ENCODE peak calls at places on chromosomes 2 and 18, in six cellular contexts. J is spleen, S is foreskin fibroblast, C is kidney epithelial cell, Y is mesothelial cell of epicardium, M is AG04449. G is an unnamed sample.

GRCh38 chr2:152189622-152190495 is 14.3 kb upstream of the STAM2 start:
- DNase-seq in S (peak), M (no peak), Y (no peak), C (no peak), J (no peak), G (peak)

GRCh38 chr2:212001280-212001679 is 537.3 kb downstream of the ERBB4 start:
- DNase-seq in C (no peak), S (no peak), J (no peak), M (no peak), Y (no peak), G (no peak)

GRCh38 chr2:55168221-55169154 is 63.6 kb downstream of the CLHC1 start:
- DNase-seq in M (no peak), Y (no peak), S (peak), C (no peak), J (no peak), G (peak)

GRCh38 chr2:26709323-26710110 is 17.0 kb downstream of the KCNK3 start:
- DNase-seq in M (no peak), Y (peak), S (no peak), J (no peak), C (no peak), G (no peak)

GRCh38 chr18:79411614-79412526 is 16.1 kb downstream of the NFATC1 start:
- DNase-seq in Y (no peak), C (no peak), M (no peak), S (no peak), J (peak), G (no peak)

GRCh38 chr2:235029054-235029453 is 77.2 kb downstream of the SH3BP4 start:
- DNase-seq in J (no peak), S (no peak), Y (no peak), C (no peak), M (no peak), G (no peak)

GRCh38 chr2:101759162-101759561 is 61.7 kb downstream of the MAP4K4 start:
- DNase-seq in M (peak), Y (no peak), J (no peak), S (peak), C (peak), G (peak)

GRCh38 chr18:28890796-28891195 is 713.9 kb upstream of the CDH2 start:
- DNase-seq in Y (no peak), J (no peak), M (no peak), S (no peak), C (no peak), G (no peak)

GRCh38 chr2:133841905-133842304 is 273.6 kb upstream of the NCKAP5 start:
- DNase-seq in M (peak), J (no peak), Y (no peak), C (peak), S (peak), G (peak)

GRCh38 chr2:70995227-70995729 is 605 bp upstream of the TEX261 start:
- DNase-seq in S (peak), Y (peak), C (no peak), J (peak), M (no peak), G (peak)

GRCh38 chr2:174078275-174078674 is 113.1 kb upstream of the SP3 start:
- DNase-seq in S (no peak), J (no peak), M (no peak), Y (no peak), C (no peak), G (peak)
- TF ChIP-seq CTCF in S (peak), J (no peak), M (peak), Y (peak), C (peak), G (peak)

DNA sequence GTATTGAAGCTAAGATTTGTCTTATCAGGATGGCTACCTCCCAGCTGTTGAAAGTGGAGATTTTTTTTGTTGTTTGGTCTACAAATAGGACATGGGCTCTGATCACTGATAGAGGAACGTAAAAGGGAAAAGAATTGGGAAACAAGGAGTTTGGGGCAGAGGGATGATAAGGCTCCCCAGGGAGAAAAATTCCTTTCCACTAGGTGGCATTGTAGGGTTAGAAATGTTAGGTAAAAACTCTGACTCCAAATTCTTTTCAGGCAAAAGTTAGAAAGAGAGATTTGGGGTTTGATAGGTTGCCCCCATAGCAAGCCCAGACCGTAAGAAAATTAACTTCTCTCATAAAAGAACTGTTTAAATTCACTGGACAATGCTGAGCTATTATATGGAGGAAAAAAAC is 19.8 kb downstream of the CMPK2 start:
- DNase-seq in J (no peak), S (no peak), Y (no peak), C (no peak), M (no peak), G (peak)
- TF ChIP-seq CTCF in J (no peak), S (no peak), Y (no peak), C (peak), M (no peak), G (no peak)

DNA sequence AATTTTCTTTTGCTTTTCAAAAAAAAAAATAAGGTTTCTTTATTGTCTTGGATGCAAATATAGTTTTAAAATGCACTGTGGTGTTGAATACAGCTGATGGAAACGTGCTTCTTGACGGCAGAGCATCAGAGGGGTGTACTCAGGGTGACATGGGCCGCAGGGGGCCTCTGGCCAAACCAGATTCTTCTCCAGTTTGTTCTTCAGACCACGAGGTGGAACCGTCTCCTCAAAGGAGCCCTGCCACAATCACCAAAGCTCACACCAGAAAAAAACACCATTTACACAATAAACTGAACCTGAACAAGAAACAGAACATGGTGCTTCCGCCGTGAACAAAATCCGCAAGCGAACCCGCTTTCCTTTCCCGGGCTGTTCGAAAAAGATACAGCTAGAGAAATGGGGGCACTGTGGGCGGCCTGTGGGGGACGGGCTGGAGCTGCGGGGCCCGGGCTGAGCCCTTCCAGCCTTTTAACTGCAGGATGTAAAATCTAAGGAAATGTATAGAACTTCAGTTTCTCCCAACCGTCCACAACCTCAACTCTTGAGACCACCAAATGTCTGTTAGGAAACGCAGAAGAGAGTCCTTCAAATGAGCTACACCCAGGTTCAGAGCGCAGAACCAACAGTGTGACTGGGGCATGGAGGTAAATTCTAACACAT is 34.5 kb downstream of the PSMG2 start:
- DNase-seq in S (no peak), C (no peak), Y (no peak), J (no peak), M (no peak), G (no peak)
- TF ChIP-seq CTCF in S (no peak), C (no peak), Y (no peak), J (no peak), M (no peak), G (no peak)

GRCh38 chr18:27803957-27804356 is 373.0 kb downstream of the CDH2 start:
- DNase-seq in Y (no peak), J (no peak), S (no peak), M (no peak), C (no peak), G (no peak)
- TF ChIP-seq CTCF in Y (no peak), J (no peak), S (no peak), M (no peak), C (no peak), G (no peak)

GRCh38 chr18:48952287-48953095 is 1.7 kb upstream of the SMAD7 start:
- DNase-seq in Y (peak), M (no peak), J (peak), C (no peak), S (peak), G (peak)
- TF ChIP-seq CTCF in Y (no peak), M (no peak), J (no peak), C (no peak), S (no peak), G (no peak)

DNA sequence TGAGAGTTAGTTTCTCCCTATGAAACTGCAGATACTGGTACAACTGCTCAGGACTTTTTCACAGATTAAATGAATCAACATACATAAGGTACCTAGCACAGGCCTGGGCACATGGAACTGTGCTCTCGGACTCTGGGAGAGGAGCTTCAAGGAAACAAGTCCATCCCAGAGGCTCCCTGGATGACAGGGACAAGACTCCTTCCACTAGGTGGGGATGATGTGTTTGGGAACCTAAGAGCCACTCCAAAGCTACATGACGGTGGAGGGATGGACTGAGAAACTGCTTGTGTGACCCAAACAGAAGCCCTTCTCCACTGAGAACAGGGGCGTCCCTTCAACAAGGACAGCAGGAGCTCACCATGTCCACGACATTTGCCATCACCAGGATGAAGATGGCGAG is 37.1 kb downstream of the CENPO start:
- DNase-seq in Y (no peak), S (peak), C (no peak), J (peak), M (no peak), G (peak)
- TF ChIP-seq CTCF in Y (no peak), S (peak), C (no peak), J (no peak), M (peak), G (no peak)

GRCh38 chr2:120523766-120524165 is 177.8 kb downstream of the INHBB start:
- DNase-seq in S (no peak), J (no peak), Y (no peak), M (no peak), C (no peak), G (no peak)
- TF ChIP-seq CTCF in S (no peak), J (no peak), Y (no peak), M (no peak), C (no peak), G (no peak)

GRCh38 chr2:11754705-11755026 is 8.2 kb downstream of the LPIN1 start:
- DNase-seq in C (no peak), M (no peak), Y (no peak), J (no peak), S (no peak), G (no peak)

GRCh38 chr2:11757101-11757500 is 10.7 kb downstream of the LPIN1 start:
- DNase-seq in M (no peak), C (no peak), Y (no peak), S (no peak), J (no peak), G (no peak)

GRCh38 chr2:11758639-11759038 is 12.2 kb downstream of the LPIN1 start:
- DNase-seq in S (no peak), J (no peak), C (no peak), Y (no peak), M (no peak), G (no peak)

GRCh38 chr2:11761259-11761658 is 14.8 kb downstream of the LPIN1 start:
- DNase-seq in S (no peak), M (no peak), Y (no peak), C (no peak), J (no peak), G (no peak)

DNA sequence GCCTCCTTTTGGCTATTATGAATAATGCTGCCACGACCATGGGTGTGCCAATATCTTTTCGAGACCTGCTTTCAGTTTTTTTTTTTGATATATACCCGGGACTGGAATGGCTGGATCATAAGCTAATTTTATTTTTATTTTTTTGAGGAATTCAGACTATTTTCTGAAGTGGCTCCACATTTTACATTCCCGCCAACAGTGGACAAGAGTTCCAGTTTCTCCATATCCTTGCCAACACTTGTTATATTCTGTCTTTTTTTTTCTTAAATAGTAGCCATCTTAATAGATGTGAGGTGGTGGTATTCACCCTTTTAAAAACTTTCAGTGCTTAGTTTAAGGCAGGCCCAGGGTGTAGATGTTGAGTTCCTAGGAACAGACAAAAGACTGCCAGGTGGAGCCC is 11.8 kb downstream of the LPIN1 start:
- DNase-seq in J (no peak), S (no peak), Y (no peak), M (no peak), C (no peak), G (no peak)
- TF ChIP-seq CTCF in J (no peak), S (no peak), Y (no peak), M (no peak), C (no peak), G (no peak)

GRCh38 chr2:159936471-159936870 is 125.9 kb downstream of the PLA2R1 start:
- DNase-seq in J (no peak), S (no peak), Y (no peak), M (no peak), C (no peak), G (no peak)

GRCh38 chr2:159941729-159942128 is 120.7 kb downstream of the PLA2R1 start:
- DNase-seq in J (no peak), Y (no peak), M (no peak), S (no peak), C (no peak), G (no peak)

GRCh38 chr2:159942149-159942548 is 120.3 kb downstream of the PLA2R1 start:
- DNase-seq in M (no peak), Y (no peak), S (peak), J (no peak), C (no peak), G (peak)

GRCh38 chr2:159938375-159938774 is 124.0 kb downstream of the PLA2R1 start:
- DNase-seq in C (no peak), M (no peak), Y (no peak), S (no peak), J (no peak), G (no peak)

GRCh38 chr2:159939946-159940345 is 122.5 kb downstream of the PLA2R1 start:
- DNase-seq in C (no peak), M (no peak), S (no peak), J (no peak), Y (no peak), G (no peak)
- TF ChIP-seq CTCF in C (peak), M (peak), S (peak), J (no peak), Y (no peak), G (no peak)

G was measured in fibroblast of the aortic adventitia.